ENCODE peak calls at places on chromosome 4, in six cellular contexts. H is H1, A is IMR-90, G is neuronal stem cell, O is mesenchymal stem cell, C is trophoblast cell. E is an unnamed sample.

GRCh38 chr4:147837435-147837834 is 105.5 kb downstream of the ARHGAP10 start:
- DNase-seq in H (no peak), A (no peak), G (no peak), O (peak; percentile 53), C (no peak), E (no peak)

GRCh38 chr4:107988763-107989035 is 990 bp upstream of the HADH start:
- DNase-seq in H (no peak), A (no peak), G (no peak), O (no peak), C (no peak), E (no peak)

GRCh38 chr4:26020083-26020668 is 106.2 kb downstream of the SMIM20 start:
- DNase-seq in H (no peak), A (peak; percentile 84), G (no peak), O (peak; percentile 87), C (no peak), E (no peak)

GRCh38 chr4:13056630-13057187 is 427.4 kb downstream of the RAB28 start:
- DNase-seq in H (no peak), A (no peak), G (no peak), O (no peak), C (no peak), E (no peak)

GRCh38 chr4:15438939-15439524 is 11.2 kb downstream of the C1QTNF7 start:
- DNase-seq in H (no peak), A (peak; percentile 70), G (no peak), O (peak; percentile 74), C (no peak), E (no peak)

GRCh38 chr4:28759064-28759463 is 1898.4 kb downstream of the STIM2 start:
- DNase-seq in H (no peak), A (peak; percentile 44), G (no peak), O (no peak), C (no peak), E (no peak)

GRCh38 chr4:13821522-13821921 is 194.0 kb upstream of the BOD1L1 start:
- DNase-seq in H (peak; percentile 48), A (no peak), G (peak; percentile 5), O (peak; percentile 2), C (no peak), E (peak; percentile 65)

GRCh38 chr4:167868163-167868562 is 224.2 kb upstream of the ANXA10 start:
- DNase-seq in H (no peak), A (peak; percentile 34), G (no peak), O (no peak), C (no peak), E (no peak)

GRCh38 chr4:23374280-23374679 is 515.6 kb downstream of the PPARGC1A start:
- DNase-seq in H (no peak), A (no peak), G (no peak), O (no peak), C (peak; percentile 74), E (no peak)

GRCh38 chr4:63921561-63921960 is 487.7 kb downstream of the TECRL start:
- DNase-seq in H (no peak), A (no peak), G (no peak), O (no peak), C (no peak), E (no peak)

GRCh38 chr4:128393111-128393704 is 105.6 kb upstream of the PGRMC2 start:
- DNase-seq in H (no peak), A (peak; percentile 57), G (no peak), O (peak; percentile 78), C (no peak), E (no peak)

GRCh38 chr4:76898385-76898692 is 395 bp upstream of the SOWAHB start:
- DNase-seq in H (no peak), A (no peak), G (no peak), O (no peak), C (no peak), E (no peak)

GRCh38 chr4:19806865-19807264 is 444.8 kb upstream of the SLIT2 start:
- DNase-seq in H (no peak), A (peak; percentile 14), G (no peak), O (peak; percentile 12), C (no peak), E (no peak)

GRCh38 chr4:174457468-174457867 is 64.8 kb downstream of the HPGD start:
- DNase-seq in H (no peak), A (no peak), G (no peak), O (peak; percentile 38), C (no peak), E (no peak)

GRCh38 chr4:151117371-151117962 is 18.0 kb downstream of the RPS3A start:
- DNase-seq in H (peak; percentile 78), A (peak; percentile 69), G (peak; percentile 63), O (peak; percentile 78), C (peak; percentile 64), E (peak; percentile 65)

GRCh38 chr4:186752310-186752709 is 28.7 kb upstream of the FAT1 start:
- DNase-seq in H (no peak), A (no peak), G (no peak), O (no peak), C (no peak), E (no peak)

GRCh38 chr4:14403132-14403531 is 599.1 kb upstream of the CPEB2 start:
- DNase-seq in H (no peak), A (no peak), G (no peak), O (no peak), C (no peak), E (no peak)

GRCh38 chr4:160835789-160836188 is 1328.0 kb downstream of the FSTL5 start:
- DNase-seq in H (no peak), A (no peak), G (no peak), O (peak; percentile 2), C (no peak), E (peak; percentile 86)

GRCh38 chr4:67152976-67153375 is 392.3 kb downstream of the CENPC start:
- DNase-seq in H (no peak), A (no peak), G (no peak), O (no peak), C (no peak), E (no peak)

GRCh38 chr4:1211371-1211770 is 37.6 kb downstream of the CTBP1 start:
- DNase-seq in H (no peak), A (no peak), G (no peak), O (no peak), C (no peak), E (no peak)
- H3K14ac ChIP-seq in H (no peak overlapping the region), A (no peak overlapping the region), G (no peak overlapping the region), O (no peak overlapping the region), C (no peak overlapping the region), E (no peak overlapping the region)

DNA sequence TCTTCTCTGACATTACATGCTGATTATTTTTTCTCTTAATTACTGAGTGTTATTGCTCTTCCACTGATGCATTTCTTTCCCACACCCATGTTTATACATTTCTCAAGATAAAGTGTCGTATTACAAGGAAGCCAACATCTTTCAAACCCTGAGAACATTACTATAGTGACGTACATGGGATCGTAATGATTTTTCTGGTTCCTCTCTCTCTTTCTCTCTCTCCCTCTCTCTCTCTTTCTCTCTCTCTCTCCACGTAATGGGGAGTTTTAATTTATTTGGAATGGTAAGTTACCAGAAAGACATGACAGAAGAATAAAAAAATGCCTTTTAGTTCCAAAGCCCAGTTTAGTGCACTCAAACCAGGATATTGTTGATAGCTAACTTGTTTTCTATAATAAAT is 40.4 kb upstream of the MAPK10 start:
- DNase-seq in H (no peak), A (peak; percentile 41), G (no peak), O (peak; percentile 64), C (no peak), E (no peak)
- H2AFZ ChIP-seq in H (peak overlapping the region; percentile 17), A (no peak overlapping the region), G (no peak overlapping the region), O (no peak overlapping the region), C (no peak overlapping the region), E (no peak overlapping the region)

GRCh38 chr4:126130200-126130599 is 815.4 kb downstream of the FAT4 start:
- DNase-seq in H (no peak), A (peak; percentile 52), G (no peak), O (no peak), C (no peak), E (no peak)

GRCh38 chr4:126123933-126124332 is 809.2 kb downstream of the FAT4 start:
- DNase-seq in H (no peak), A (peak; percentile 36), G (no peak), O (peak; percentile 32), C (no peak), E (no peak)

GRCh38 chr4:126124817-126125216 is 810.1 kb downstream of the FAT4 start:
- DNase-seq in H (no peak), A (no peak), G (no peak), O (no peak), C (no peak), E (no peak)
- H3K14ac ChIP-seq in H (no peak overlapping the region), A (no peak overlapping the region), G (no peak overlapping the region), O (no peak overlapping the region), C (no peak overlapping the region), E (no peak overlapping the region)

DNA sequence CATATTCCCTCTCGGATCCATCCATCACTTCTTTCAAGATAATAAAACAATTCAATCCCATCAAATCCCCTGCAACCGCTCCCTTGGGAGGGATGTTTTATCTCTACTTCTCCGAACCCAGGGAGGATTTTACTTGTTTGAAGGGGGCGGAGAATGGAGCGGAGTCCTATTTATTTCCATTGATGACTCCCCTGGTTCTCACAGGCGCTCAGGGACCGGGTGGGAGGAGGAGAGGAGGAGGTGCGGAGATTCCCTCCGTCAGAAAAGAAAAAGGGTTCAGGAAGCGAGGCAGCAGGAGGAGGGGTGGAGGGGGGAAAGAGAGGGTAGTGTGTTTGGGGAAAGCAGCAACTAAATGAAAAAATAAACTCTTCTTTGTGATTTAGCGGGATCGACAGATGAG is 2.1 kb downstream of the NDNF start:
- DNase-seq in H (peak; percentile 52), A (no peak), G (peak; percentile 27), O (no peak), C (no peak), E (peak; percentile 46)
- H2AFZ ChIP-seq in H (peak overlapping the region; percentile 86), A (no peak overlapping the region), G (peak overlapping the region; percentile 93), O (no peak overlapping the region), C (no peak overlapping the region), E (peak overlapping the region; percentile 49)

DNA sequence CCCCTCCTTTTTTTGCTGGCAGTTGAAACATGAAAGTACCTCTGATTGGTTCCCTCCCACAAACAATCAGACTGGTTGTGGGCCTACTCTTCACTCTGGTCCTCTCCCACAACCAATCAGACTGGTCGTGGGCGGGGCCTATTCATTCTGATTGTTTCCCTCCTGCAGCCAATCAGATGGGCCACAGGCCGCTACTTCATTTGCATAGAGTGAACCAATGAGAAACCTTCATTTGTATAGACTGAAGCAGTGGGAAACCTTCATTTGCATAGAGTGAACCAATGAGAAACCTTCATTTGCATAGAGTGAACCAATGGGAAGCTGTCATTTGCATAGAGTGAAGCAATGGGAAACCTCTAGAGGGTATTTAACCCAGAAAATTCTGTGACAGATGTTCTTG is 55.2 kb downstream of the TRMT44 start:
- DNase-seq in H (no peak), A (no peak), G (no peak), O (peak; percentile 13), C (no peak), E (no peak)
- H3K14ac ChIP-seq in H (no peak overlapping the region), A (no peak overlapping the region), G (no peak overlapping the region), O (no peak overlapping the region), C (no peak overlapping the region), E (no peak overlapping the region)

GRCh38 chr4:84796388-84796787 is 170.1 kb downstream of the WDFY3 start:
- DNase-seq in H (no peak), A (no peak), G (no peak), O (no peak), C (no peak), E (no peak)
- H2AFZ ChIP-seq in H (no peak overlapping the region), A (no peak overlapping the region), G (no peak overlapping the region), O (no peak overlapping the region), C (no peak overlapping the region), E (no peak overlapping the region)

E was measured in H9.